ENCODE peak calls at places on chromosomes 5 and 9, in four cellular contexts. Q, G, B and W are unnamed samples.
A peak's percentile ranks its signal among the peaks of the same experiment; 100 is the strongest.

GRCh38 chr5:74107899-74108298 is 481.9 kb downstream of the ARHGEF28 start:
- DNase-seq in Q (no peak), G (no peak), B (no peak), W (no peak)

GRCh38 chr9:116190997-116191396 is 37.4 kb downstream of the PAPPA start:
- DNase-seq in Q (no peak), G (peak; percentile 70), B (no peak), W (no peak)

GRCh38 chr5:58245479-58245845 is 214.4 kb downstream of the PLK2 start:
- DNase-seq in Q (no peak), G (no peak), B (no peak), W (no peak)

GRCh38 chr5:169590602-169591001 is 7.0 kb downstream of the SPDL1 start:
- DNase-seq in Q (no peak), G (no peak), B (no peak), W (no peak)

GRCh38 chr9:70950270-70950669 is 171.2 kb downstream of the TRPM3 start:
- DNase-seq in Q (no peak), G (no peak), B (no peak), W (no peak)

GRCh38 chr9:77417570-77417969 is 230.6 kb downstream of the GNA14 start:
- DNase-seq in Q (peak; percentile 31), G (peak; percentile 73), B (no peak), W (no peak)

GRCh38 chr9:92590386-92590785 is 54.6 kb upstream of the ECM2 start:
- DNase-seq in Q (no peak), G (peak; percentile 85), B (peak; percentile 53), W (no peak)

GRCh38 chr5:50752800-50753199 is 86.4 kb downstream of the PARP8 start:
- DNase-seq in Q (no peak), G (no peak), B (no peak), W (no peak)

GRCh38 chr9:107684224-107684623 is 194.7 kb upstream of the KLF4 start:
- DNase-seq in Q (peak; percentile 9), G (peak; percentile 24), B (no peak), W (no peak)

GRCh38 chr9:16619341-16619740 is 251.1 kb downstream of the BNC2 start:
- DNase-seq in Q (no peak), G (peak; percentile 34), B (no peak), W (no peak)

GRCh38 chr5:31976161-31976560 is 198.0 kb downstream of the GOLPH3 start:
- DNase-seq in Q (no peak), G (no peak), B (no peak), W (no peak)

GRCh38 chr5:173452098-173452497 is 123.9 kb upstream of the STC2 start:
- DNase-seq in Q (peak; percentile 50), G (no peak), B (no peak), W (no peak)

GRCh38 chr9:33932078-33932807 is 115.3 kb downstream of the UBE2R2 start:
- DNase-seq in Q (no peak), G (no peak), B (no peak), W (no peak)

GRCh38 chr9:734831-735511 is 106.5 kb upstream of the DMRT1 start:
- DNase-seq in Q (peak; percentile 22), G (peak; percentile 98), B (no peak), W (no peak)

GRCh38 chr5:145160679-145161078 is 674.5 kb downstream of the PRELID2 start:
- DNase-seq in Q (no peak), G (no peak), B (no peak), W (no peak)

GRCh38 chr5:116575635-116576042 is 1.0 kb upstream of the SEMA6A start:
- DNase-seq in Q (no peak), G (no peak), B (peak; percentile 29), W (peak; percentile 35)

GRCh38 chr9:136297016-136297691 is 6.7 kb downstream of the CCDC187 start:
- DNase-seq in Q (no peak), G (no peak), B (peak; percentile 81), W (no peak)

GRCh38 chr9:31582561-31582960 is 801.9 kb upstream of the ACO1 start:
- DNase-seq in Q (no peak), G (no peak), B (no peak), W (no peak)

GRCh38 chr5:74667396-74667795 is 17.6 kb upstream of the HEXB start:
- DNase-seq in Q (no peak), G (no peak), B (no peak), W (no peak)

GRCh38 chr9:122218070-122218884 is 10.5 kb downstream of the LHX6 start:
- DNase-seq in Q (no peak), G (no peak), B (no peak), W (no peak)

GRCh38 chr9:92983984-92984589 is 36.8 kb downstream of the FGD3 start:
- DNase-seq in Q (peak; percentile 50), G (peak; percentile 2), B (no peak), W (no peak)

GRCh38 chr9:33185858-33186257 is 18.7 kb upstream of the B4GALT1 start:
- DNase-seq in Q (no peak), G (no peak), B (no peak), W (no peak)

GRCh38 chr9:101421653-101422065 is 13.9 kb downstream of the ALDOB start:
- DNase-seq in Q (peak; percentile 12), G (no peak), B (no peak), W (no peak)

GRCh38 chr5:405421-405820 is 37.6 kb upstream of the EXOC3 start:
- DNase-seq in Q (no peak), G (no peak), B (no peak), W (no peak)

GRCh38 chr5:65766781-65767180 is 44.8 kb downstream of the NLN start:
- DNase-seq in Q (no peak), G (no peak), B (no peak), W (no peak)

GRCh38 chr5:367358-368130 is 46.0 kb downstream of the AHRR start:
- DNase-seq in Q (no peak), G (no peak), B (peak; percentile 5), W (no peak)

GRCh38 chr5:82100303-82101077 is 128.7 kb downstream of the ATG10 start:
- DNase-seq in Q (peak; percentile 43), G (no peak), B (no peak), W (no peak)

GRCh38 chr5:113163328-113163727 is 186.7 kb downstream of the DCP2 start:
- DNase-seq in Q (no peak), G (no peak), B (no peak), W (no peak)

GRCh38 chr5:159456722-159457462 is 126.6 kb upstream of the IL12B start:
- DNase-seq in Q (peak; percentile 35), G (peak; percentile 36), B (no peak), W (no peak)

GRCh38 chr9:138024831-138025291 is 147.3 kb downstream of the CACNA1B start:
- DNase-seq in Q (no peak), G (no peak), B (no peak), W (no peak)

GRCh38 chr5:62698756-62699155 is 120.1 kb downstream of the LRRC70 start:
- DNase-seq in Q (no peak), G (no peak), B (no peak), W (no peak)

GRCh38 chr9:75083188-75083976 is 4.6 kb downstream of the NMRK1 start:
- DNase-seq in Q (no peak), G (no peak), B (peak; percentile 71), W (no peak)

GRCh38 chr5:122805481-122805880 is 30.6 kb downstream of the SNX2 start:
- DNase-seq in Q (peak; percentile 2), G (peak; percentile 43), B (no peak), W (no peak)

GRCh38 chr9:107016383-107016782 is 153.4 kb downstream of the ZNF462 start:
- DNase-seq in Q (no peak), G (no peak), B (no peak), W (no peak)

GRCh38 chr5:129906177-129906887 is 2.1 kb downstream of the CHSY3 start:
- DNase-seq in Q (no peak), G (peak; percentile 57), B (peak; percentile 9), W (no peak)

GRCh38 chr5:1778138-1779020 is 21.3 kb downstream of the MRPL36 start:
- DNase-seq in Q (no peak), G (no peak), B (no peak), W (no peak)

GRCh38 chr9:129875181-129875611 is 39.9 kb downstream of the USP20 start:
- DNase-seq in Q (no peak), G (no peak), B (no peak), W (no peak)
- TF ChIP-seq CTCF in Q (no peak), G (no peak), B (no peak), W (peak; percentile 34)

GRCh38 chr5:127396490-127397155 is 106.0 kb downstream of the MEGF10 start:
- DNase-seq in Q (no peak), G (no peak), B (no peak), W (no peak)
- TF ChIP-seq CTCF in Q (no peak), G (no peak), B (no peak), W (no peak)

DNA sequence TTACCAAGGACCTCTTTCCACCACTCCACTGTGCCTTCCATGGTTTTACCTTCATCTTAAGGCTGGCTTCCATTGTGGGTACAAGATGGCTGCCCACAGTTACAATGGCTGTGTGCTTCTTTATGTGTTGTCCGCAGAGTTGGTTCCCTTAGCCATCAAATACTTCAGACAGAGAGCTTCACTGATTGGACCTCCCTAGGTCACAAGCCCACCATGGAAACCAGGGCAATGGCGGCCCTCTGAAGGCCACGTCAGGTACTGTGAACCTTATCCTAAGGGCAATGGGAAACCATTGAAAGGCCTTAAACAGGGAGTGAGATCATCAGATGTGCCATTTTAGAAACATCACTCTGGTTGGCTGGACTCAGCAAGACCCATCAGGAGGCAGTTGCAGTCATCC is 2.9 kb upstream of the ARHGEF39 start:
- DNase-seq in Q (no peak), G (no peak), B (no peak), W (no peak)
- TF ChIP-seq CTCF in Q (no peak), G (no peak), B (no peak), W (no peak)

GRCh38 chr5:128083811-128084227 is 253 bp downstream of the SLC12A2 start:
- DNase-seq in Q (no peak), G (peak; percentile 35), B (no peak), W (no peak)
- TF ChIP-seq CTCF in Q (peak; percentile 55), G (peak; percentile 42), B (peak; percentile 37), W (peak; percentile 12)

GRCh38 chr9:117835798-117836197 is 131.6 kb downstream of the TLR4 start:
- DNase-seq in Q (no peak), G (no peak), B (no peak), W (no peak)
- TF ChIP-seq CTCF in Q (no peak), G (no peak), B (no peak), W (no peak)

GRCh38 chr5:21817668-21818419 is 1035.3 kb downstream of the CDH12 start:
- DNase-seq in Q (no peak), G (peak; percentile 3), B (no peak), W (no peak)
- TF ChIP-seq CTCF in Q (no peak), G (peak; percentile 26), B (no peak), W (no peak)